ENCODE peak calls at places on chromosomes 1 and 21, in nine cellular contexts. P is MM.1S; K is stimulated activated effector memory CD8-positive, alpha-beta T cell treated with anti-CD3 and anti-CD28 coated beads, Interleukin-12 subunit alpha, Interleukin-12 subunit beta, amount 100 ng/mL, for 72 hours; C is RWPE1; O is ELF-1; H is stimulated activated CD8-positive, alpha-beta memory T cell treated with anti-CD3 and anti-CD28 coated beads, Interleukin-4, amount 100 ng/mL, for 1 hour; F is hepatocyte; Y is T47D; I is activated naive CD4-positive, alpha-beta T cell treated with anti-CD3 and anti-CD28 coated beads for 36 hours. D is an unnamed sample.
A peak's percentile ranks its signal among the peaks of the same experiment; 100 is the strongest.

GRCh38 chr1:26555550-26555981 is 26.0 kb downstream of the RPS6KA1 start:
- DNase-seq in P (no peak), K (no peak), C (no peak), O (no peak), H (no peak), F (no peak), Y (no peak), I (no peak), D (no peak)

GRCh38 chr1:38941527-38942019 is at the start of gene RHBDL2:
- DNase-seq in P (no peak), K (no peak), C (peak; percentile 80), O (no peak), H (no peak), F (no peak), Y (peak; percentile 70), I (no peak), D (no peak)

GRCh38 chr1:210259496-210259895 is 26.9 kb downstream of the SERTAD4 start:
- DNase-seq in P (no peak), K (no peak), C (no peak), O (no peak), H (no peak), F (no peak), Y (no peak), I (no peak), D (no peak)

GRCh38 chr21:25708467-25709065 is 26.1 kb downstream of the ATP5PF start:
- DNase-seq in P (peak; percentile 50), K (peak; percentile 62), C (peak; percentile 33), O (no peak), H (peak; percentile 25), F (peak; percentile 47), Y (peak; percentile 28), I (peak; percentile 60), D (no peak)

GRCh38 chr1:244104309-244105060 is 53.4 kb downstream of the ZBTB18 start:
- DNase-seq in P (no peak), K (no peak), C (peak; percentile 24), O (peak; percentile 27), H (no peak), F (peak; percentile 63), Y (no peak), I (no peak), D (no peak)

GRCh38 chr21:37475186-37475868 is 108.8 kb downstream of the DYRK1A start:
- DNase-seq in P (no peak), K (no peak), C (no peak), O (no peak), H (no peak), F (no peak), Y (no peak), I (no peak), D (no peak)

GRCh38 chr1:234106032-234106431 is 201.6 kb downstream of the SLC35F3 start:
- DNase-seq in P (no peak), K (no peak), C (no peak), O (no peak), H (no peak), F (no peak), Y (no peak), I (no peak), D (no peak)

GRCh38 chr1:7940745-7941436 is at the start of gene TNFRSF9:
- DNase-seq in P (no peak), K (peak; percentile 91), C (peak; percentile 57), O (peak; percentile 48), H (peak; percentile 57), F (peak; percentile 61), Y (no peak), I (peak; percentile 89), D (no peak)

GRCh38 chr1:18913065-18913502 is 10.7 kb upstream of the ALDH4A1 start:
- DNase-seq in P (peak; percentile 63), K (peak; percentile 87), C (peak; percentile 82), O (peak; percentile 97), H (peak; percentile 59), F (peak; percentile 82), Y (peak; percentile 58), I (peak; percentile 86), D (peak; percentile 92)

GRCh38 chr21:46559291-46559983 is 45.4 kb downstream of the S100B start:
- DNase-seq in P (no peak), K (peak; percentile 77), C (no peak), O (peak; percentile 0), H (no peak), F (no peak), Y (no peak), I (peak; percentile 77), D (no peak)

D was measured in cardiac septum.